ENCODE peak calls at places on chromosome 13, in eight cellular contexts. One of them, this sample, is unnamed.

GRCh38 chr13:109724603-109725002 is 61.8 kb downstream of the IRS2 start:
- DNase-seq in tibial nerve: no peak
- DNase-seq in endodermal cell: no peak
- DNase-seq in fibroblast of lung: no peak
- DNase-seq in cardiac fibroblast: no peak
- DNase-seq in uterus: no peak
- DNase-seq in epithelial cell of esophagus: no peak
- DNase-seq in IMR-90: no peak
- DNase-seq in this sample: no peak

GRCh38 chr13:28451482-28452217 is 43.3 kb downstream of the FLT1 start:
- DNase-seq in tibial nerve: no peak
- DNase-seq in endodermal cell: no peak
- DNase-seq in fibroblast of lung: peak; percentile 29
- DNase-seq in cardiac fibroblast: peak; percentile 74
- DNase-seq in uterus: no peak
- DNase-seq in epithelial cell of esophagus: no peak
- DNase-seq in IMR-90: no peak
- DNase-seq in this sample: no peak

GRCh38 chr13:81874681-81875661 is 1534.0 kb upstream of the SPRY2 start:
- DNase-seq in tibial nerve: no peak
- DNase-seq in endodermal cell: peak; percentile 95
- DNase-seq in fibroblast of lung: no peak
- DNase-seq in cardiac fibroblast: no peak
- DNase-seq in uterus: no peak
- DNase-seq in epithelial cell of esophagus: peak; percentile 42
- DNase-seq in IMR-90: no peak
- DNase-seq in this sample: no peak

GRCh38 chr13:33033361-33033812 is 17.2 kb downstream of the KL start:
- DNase-seq in tibial nerve: no peak
- DNase-seq in endodermal cell: no peak
- DNase-seq in fibroblast of lung: no peak
- DNase-seq in cardiac fibroblast: no peak
- DNase-seq in uterus: no peak
- DNase-seq in epithelial cell of esophagus: no peak
- DNase-seq in IMR-90: no peak
- DNase-seq in this sample: no peak

GRCh38 chr13:100069278-100069677 is 19.6 kb upstream of the PCCA start:
- DNase-seq in tibial nerve: no peak
- DNase-seq in endodermal cell: no peak
- DNase-seq in fibroblast of lung: peak; percentile 67
- DNase-seq in cardiac fibroblast: peak; percentile 83
- DNase-seq in uterus: no peak
- DNase-seq in epithelial cell of esophagus: peak; percentile 82
- DNase-seq in IMR-90: peak; percentile 18
- DNase-seq in this sample: no peak

GRCh38 chr13:69296130-69296529 is 811.5 kb upstream of the ATXN8OS start:
- DNase-seq in tibial nerve: no peak
- DNase-seq in endodermal cell: no peak
- DNase-seq in fibroblast of lung: no peak
- DNase-seq in cardiac fibroblast: no peak
- DNase-seq in uterus: no peak
- DNase-seq in epithelial cell of esophagus: no peak
- DNase-seq in IMR-90: no peak
- DNase-seq in this sample: no peak

GRCh38 chr13:46296920-46297319 is 85.2 kb downstream of the LRRC63 start:
- DNase-seq in tibial nerve: peak; percentile 19
- DNase-seq in endodermal cell: no peak
- DNase-seq in fibroblast of lung: peak; percentile 94
- DNase-seq in cardiac fibroblast: peak; percentile 92
- DNase-seq in uterus: no peak
- DNase-seq in epithelial cell of esophagus: peak; percentile 20
- DNase-seq in IMR-90: peak; percentile 67
- DNase-seq in this sample: no peak

GRCh38 chr13:21219044-21219381 is 42.6 kb downstream of the MRPL57 start:
- DNase-seq in tibial nerve: no peak
- DNase-seq in endodermal cell: no peak
- DNase-seq in fibroblast of lung: no peak
- DNase-seq in cardiac fibroblast: no peak
- DNase-seq in uterus: no peak
- DNase-seq in epithelial cell of esophagus: no peak
- DNase-seq in IMR-90: no peak
- DNase-seq in this sample: no peak

GRCh38 chr13:64051278-64051677 is 2635.6 kb upstream of the PCDH20 start:
- DNase-seq in tibial nerve: no peak
- DNase-seq in endodermal cell: no peak
- DNase-seq in fibroblast of lung: no peak
- DNase-seq in cardiac fibroblast: no peak
- DNase-seq in uterus: no peak
- DNase-seq in epithelial cell of esophagus: no peak
- DNase-seq in IMR-90: no peak
- DNase-seq in this sample: no peak

GRCh38 chr13:40074338-40074737 is 418.9 kb downstream of the COG6 start:
- DNase-seq in tibial nerve: no peak
- DNase-seq in endodermal cell: peak; percentile 67
- DNase-seq in fibroblast of lung: peak; percentile 31
- DNase-seq in cardiac fibroblast: peak; percentile 70
- DNase-seq in uterus: peak; percentile 37
- DNase-seq in epithelial cell of esophagus: no peak
- DNase-seq in IMR-90: no peak
- DNase-seq in this sample: no peak

GRCh38 chr13:40070357-40070756 is 414.9 kb downstream of the COG6 start:
- DNase-seq in tibial nerve: no peak
- DNase-seq in endodermal cell: no peak
- DNase-seq in fibroblast of lung: no peak
- DNase-seq in cardiac fibroblast: no peak
- DNase-seq in uterus: no peak
- DNase-seq in epithelial cell of esophagus: no peak
- DNase-seq in IMR-90: no peak
- DNase-seq in this sample: no peak

GRCh38 chr13:40072663-40073120 is 417.2 kb downstream of the COG6 start:
- DNase-seq in tibial nerve: no peak
- DNase-seq in endodermal cell: no peak
- DNase-seq in fibroblast of lung: no peak
- DNase-seq in cardiac fibroblast: no peak
- DNase-seq in uterus: no peak
- DNase-seq in epithelial cell of esophagus: no peak
- DNase-seq in IMR-90: no peak
- DNase-seq in this sample: no peak

GRCh38 chr13:40064723-40065122 is 409.3 kb downstream of the COG6 start:
- DNase-seq in tibial nerve: no peak
- DNase-seq in endodermal cell: no peak
- DNase-seq in fibroblast of lung: peak; percentile 93
- DNase-seq in cardiac fibroblast: peak; percentile 85
- DNase-seq in uterus: peak; percentile 54
- DNase-seq in epithelial cell of esophagus: peak; percentile 77
- DNase-seq in IMR-90: peak; percentile 1
- DNase-seq in this sample: no peak

DNA sequence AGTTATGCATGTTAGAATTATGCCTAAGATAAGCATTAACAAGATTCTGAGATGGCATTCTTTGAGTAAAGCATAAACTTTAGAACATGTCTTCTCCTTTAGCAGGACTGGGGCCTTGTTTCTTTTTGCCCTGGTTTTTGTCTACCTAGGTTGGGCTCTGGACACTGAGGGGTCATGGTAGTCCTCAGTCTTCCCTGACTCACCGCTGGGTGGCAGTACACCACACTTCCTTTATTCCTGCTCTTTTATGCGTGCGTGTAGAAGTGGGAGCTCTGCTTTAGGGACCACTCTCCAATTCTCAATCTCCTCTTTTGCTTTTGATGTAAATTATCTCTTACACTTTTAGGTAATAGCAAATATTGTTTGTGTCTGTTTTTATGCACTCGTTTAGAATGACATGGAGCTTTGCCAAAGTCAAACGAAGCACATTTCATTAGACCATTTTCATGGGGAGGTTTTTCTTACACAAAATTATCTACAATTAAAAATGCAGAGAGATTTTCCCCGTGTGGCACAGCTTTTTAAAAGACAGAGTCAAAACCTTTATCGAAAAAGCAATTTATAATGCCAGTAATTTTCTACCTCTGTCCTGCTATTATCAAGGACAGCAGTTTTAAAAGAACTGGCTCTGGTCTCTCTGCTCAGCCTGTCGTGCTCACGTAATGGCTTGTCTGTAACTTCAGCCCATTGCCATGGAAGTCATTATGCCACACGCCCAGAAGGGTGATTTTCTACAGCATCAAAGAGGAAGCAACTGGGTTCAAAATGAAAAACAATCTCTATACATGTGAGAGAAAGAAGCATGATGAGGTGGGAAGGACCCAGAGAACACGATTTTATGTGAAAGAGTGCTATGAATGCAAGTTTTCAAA is 413.9 kb downstream of the COG6 start:
- DNase-seq in tibial nerve: peak; percentile 87
- DNase-seq in endodermal cell: peak; percentile 92
- DNase-seq in fibroblast of lung: peak; percentile 81
- DNase-seq in cardiac fibroblast: peak; percentile 84
- DNase-seq in uterus: peak; percentile 84
- DNase-seq in epithelial cell of esophagus: peak; percentile 73
- DNase-seq in IMR-90: peak; percentile 46
- DNase-seq in this sample: no peak
- H3K4me3 ChIP-seq in tibial nerve: no peak overlapping the region
- H3K4me3 ChIP-seq in endodermal cell: no peak overlapping the region
- H3K4me3 ChIP-seq in fibroblast of lung: no peak overlapping the region
- H3K4me3 ChIP-seq in cardiac fibroblast: no peak overlapping the region
- H3K4me3 ChIP-seq in uterus: no peak overlapping the region
- H3K4me3 ChIP-seq in epithelial cell of esophagus: no peak overlapping the region
- H3K4me3 ChIP-seq in IMR-90: no peak overlapping the region
- H3K4me3 ChIP-seq in this sample: no peak overlapping the region

GRCh38 chr13:80341098-80341701 is at the start of gene SPRY2:
- DNase-seq in tibial nerve: peak; percentile 91
- DNase-seq in endodermal cell: peak; percentile 97
- DNase-seq in fibroblast of lung: peak; percentile 98
- DNase-seq in cardiac fibroblast: peak; percentile 99
- DNase-seq in uterus: peak; percentile 89
- DNase-seq in epithelial cell of esophagus: peak; percentile 94
- DNase-seq in IMR-90: peak; percentile 96
- DNase-seq in this sample: peak; percentile 97

GRCh38 chr13:80342541-80343371 is 1.8 kb upstream of the SPRY2 start:
- DNase-seq in tibial nerve: peak; percentile 80
- DNase-seq in endodermal cell: peak; percentile 96
- DNase-seq in fibroblast of lung: peak; percentile 77
- DNase-seq in cardiac fibroblast: peak; percentile 82
- DNase-seq in uterus: peak; percentile 85
- DNase-seq in epithelial cell of esophagus: peak; percentile 78
- DNase-seq in IMR-90: peak; percentile 66
- DNase-seq in this sample: peak; percentile 90

GRCh38 chr13:80339841-80340642 is 884 bp downstream of the SPRY2 start:
- DNase-seq in tibial nerve: peak; percentile 36
- DNase-seq in endodermal cell: peak; percentile 71
- DNase-seq in fibroblast of lung: peak; percentile 28
- DNase-seq in cardiac fibroblast: peak; percentile 46
- DNase-seq in uterus: peak; percentile 43
- DNase-seq in epithelial cell of esophagus: peak; percentile 59
- DNase-seq in IMR-90: peak; percentile 42
- DNase-seq in this sample: peak; percentile 81

GRCh38 chr13:80340643-80341097 is 256 bp downstream of the SPRY2 start:
- DNase-seq in tibial nerve: peak; percentile 39
- DNase-seq in endodermal cell: no peak
- DNase-seq in fibroblast of lung: peak; percentile 76
- DNase-seq in cardiac fibroblast: no peak
- DNase-seq in uterus: no peak
- DNase-seq in epithelial cell of esophagus: peak; percentile 70
- DNase-seq in IMR-90: peak; percentile 70
- DNase-seq in this sample: no peak

GRCh38 chr13:80341771-80342271 is 895 bp upstream of the SPRY2 start:
- DNase-seq in tibial nerve: peak; percentile 43
- DNase-seq in endodermal cell: peak; percentile 87
- DNase-seq in fibroblast of lung: peak; percentile 62
- DNase-seq in cardiac fibroblast: peak; percentile 65
- DNase-seq in uterus: peak; percentile 45
- DNase-seq in epithelial cell of esophagus: peak; percentile 33
- DNase-seq in IMR-90: peak; percentile 43
- DNase-seq in this sample: peak; percentile 81
- H3K4me3 ChIP-seq in tibial nerve: peak overlapping the region; percentile 96
- H3K4me3 ChIP-seq in endodermal cell: peak overlapping the region; percentile 87
- H3K4me3 ChIP-seq in fibroblast of lung: peak overlapping the region; percentile 74
- H3K4me3 ChIP-seq in cardiac fibroblast: peak overlapping the region; percentile 97
- H3K4me3 ChIP-seq in uterus: peak overlapping the region; percentile 78
- H3K4me3 ChIP-seq in epithelial cell of esophagus: peak overlapping the region; percentile 90
- H3K4me3 ChIP-seq in IMR-90: peak overlapping the region; percentile 88
- H3K4me3 ChIP-seq in this sample: peak overlapping the region; percentile 73

GRCh38 chr13:30904043-30904442 is 2.0 kb upstream of the MEDAG start:
- DNase-seq in tibial nerve: no peak
- DNase-seq in endodermal cell: no peak
- DNase-seq in fibroblast of lung: no peak
- DNase-seq in cardiac fibroblast: peak; percentile 47
- DNase-seq in uterus: no peak
- DNase-seq in epithelial cell of esophagus: no peak
- DNase-seq in IMR-90: peak; percentile 52
- DNase-seq in this sample: no peak

GRCh38 chr13:30907167-30907761 is 1.2 kb downstream of the MEDAG start:
- DNase-seq in tibial nerve: no peak
- DNase-seq in endodermal cell: no peak
- DNase-seq in fibroblast of lung: peak; percentile 74
- DNase-seq in cardiac fibroblast: peak; percentile 58
- DNase-seq in uterus: no peak
- DNase-seq in epithelial cell of esophagus: peak; percentile 52
- DNase-seq in IMR-90: peak; percentile 51
- DNase-seq in this sample: no peak

GRCh38 chr13:30906411-30906990 is 430 bp downstream of the MEDAG start:
- DNase-seq in tibial nerve: no peak
- DNase-seq in endodermal cell: peak; percentile 60
- DNase-seq in fibroblast of lung: no peak
- DNase-seq in cardiac fibroblast: peak; percentile 24
- DNase-seq in uterus: peak; percentile 33
- DNase-seq in epithelial cell of esophagus: no peak
- DNase-seq in IMR-90: no peak
- DNase-seq in this sample: peak; percentile 81

GRCh38 chr13:30908416-30908980 is 2.4 kb downstream of the MEDAG start:
- DNase-seq in tibial nerve: peak; percentile 55
- DNase-seq in endodermal cell: no peak
- DNase-seq in fibroblast of lung: peak; percentile 60
- DNase-seq in cardiac fibroblast: peak; percentile 93
- DNase-seq in uterus: peak; percentile 71
- DNase-seq in epithelial cell of esophagus: no peak
- DNase-seq in IMR-90: peak; percentile 22
- DNase-seq in this sample: no peak

DNA sequence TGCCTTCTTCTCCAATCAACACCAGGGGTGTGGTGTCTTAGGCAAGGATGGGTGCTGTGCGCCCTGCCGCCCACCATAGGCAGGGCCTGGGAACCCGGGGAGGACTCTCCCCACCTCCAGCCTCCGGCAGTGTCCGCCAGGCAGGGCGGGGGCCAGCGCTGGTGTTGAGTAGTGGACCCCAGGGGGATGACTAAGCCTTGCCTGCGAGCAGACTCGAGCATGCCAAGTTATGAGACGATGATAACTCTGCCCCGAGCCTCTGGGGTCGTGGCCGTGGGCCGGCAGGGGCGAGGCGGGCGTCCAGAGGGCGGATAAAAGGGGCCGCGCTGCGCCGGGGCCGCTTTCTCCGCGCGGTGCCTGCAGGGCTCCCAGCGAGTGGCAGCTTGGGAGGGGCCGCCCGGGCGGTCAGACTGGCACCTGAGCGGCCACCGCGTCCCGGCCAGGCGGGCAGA is at the start of gene MEDAG:
- DNase-seq in tibial nerve: peak; percentile 89
- DNase-seq in endodermal cell: no peak
- DNase-seq in fibroblast of lung: peak; percentile 78
- DNase-seq in cardiac fibroblast: peak; percentile 94
- DNase-seq in uterus: peak; percentile 81
- DNase-seq in epithelial cell of esophagus: peak; percentile 38
- DNase-seq in IMR-90: peak; percentile 57
- DNase-seq in this sample: peak; percentile 93
- H3K4me3 ChIP-seq in tibial nerve: peak within 1 kb of the TSS; percentile 68
- H3K4me3 ChIP-seq in endodermal cell: no peak within 1 kb of the TSS
- H3K4me3 ChIP-seq in fibroblast of lung: peak within 1 kb of the TSS; percentile 40
- H3K4me3 ChIP-seq in cardiac fibroblast: peak within 1 kb of the TSS; percentile 43
- H3K4me3 ChIP-seq in uterus: peak within 1 kb of the TSS; percentile 43
- H3K4me3 ChIP-seq in epithelial cell of esophagus: no peak within 1 kb of the TSS
- H3K4me3 ChIP-seq in IMR-90: no peak within 1 kb of the TSS
- H3K4me3 ChIP-seq in this sample: peak within 1 kb of the TSS; percentile 79

GRCh38 chr13:20121154-20121515 is 39.7 kb downstream of the GJA3 start:
- DNase-seq in tibial nerve: no peak
- DNase-seq in endodermal cell: peak; percentile 43
- DNase-seq in fibroblast of lung: peak; percentile 39
- DNase-seq in cardiac fibroblast: no peak
- DNase-seq in uterus: no peak
- DNase-seq in epithelial cell of esophagus: no peak
- DNase-seq in IMR-90: no peak
- DNase-seq in this sample: no peak
- H3K4me3 ChIP-seq in tibial nerve: peak overlapping the region; percentile 40
- H3K4me3 ChIP-seq in endodermal cell: no peak overlapping the region
- H3K4me3 ChIP-seq in fibroblast of lung: peak overlapping the region; percentile 45
- H3K4me3 ChIP-seq in cardiac fibroblast: no peak overlapping the region
- H3K4me3 ChIP-seq in uterus: no peak overlapping the region
- H3K4me3 ChIP-seq in epithelial cell of esophagus: peak overlapping the region; percentile 29
- H3K4me3 ChIP-seq in IMR-90: no peak overlapping the region
- H3K4me3 ChIP-seq in this sample: no peak overlapping the region

This sample was measured in coronary artery.